ENCODE peak calls at places on chromosomes 13 and 19, in eight cellular contexts. One of them, this sample, is unnamed.

GRCh38 chr13:72960541-72960940 is 98.3 kb upstream of the KLF5 start:
- DNase-seq in CD8-positive, alpha-beta memory T cell: no peak
- DNase-seq in stimulated activated CD4-positive, alpha-beta T cell treated with anti-CD3 and anti-CD28 coated beads, Interleukin-12 subunit alpha, Interleukin-12 subunit beta, amount 100 ng/mL, for 24 hours: no peak
- DNase-seq in cardiac muscle cell: no peak
- DNase-seq in kidney epithelial cell: no peak
- DNase-seq in Jurkat, Clone E6-1: no peak
- DNase-seq in brain pericyte: no peak
- DNase-seq in hypothalamus: no peak
- DNase-seq in this sample: no peak

GRCh38 chr19:1049841-1050240 is 9.9 kb downstream of the ABCA7 start:
- DNase-seq in CD8-positive, alpha-beta memory T cell: no peak
- DNase-seq in stimulated activated CD4-positive, alpha-beta T cell treated with anti-CD3 and anti-CD28 coated beads, Interleukin-12 subunit alpha, Interleukin-12 subunit beta, amount 100 ng/mL, for 24 hours: no peak
- DNase-seq in cardiac muscle cell: no peak
- DNase-seq in kidney epithelial cell: no peak
- DNase-seq in Jurkat, Clone E6-1: no peak
- DNase-seq in brain pericyte: no peak
- DNase-seq in hypothalamus: no peak
- DNase-seq in this sample: no peak

GRCh38 chr19:18809149-18809978 is 18.3 kb upstream of the COMP start:
- DNase-seq in CD8-positive, alpha-beta memory T cell: no peak
- DNase-seq in stimulated activated CD4-positive, alpha-beta T cell treated with anti-CD3 and anti-CD28 coated beads, Interleukin-12 subunit alpha, Interleukin-12 subunit beta, amount 100 ng/mL, for 24 hours: no peak
- DNase-seq in cardiac muscle cell: no peak
- DNase-seq in kidney epithelial cell: no peak
- DNase-seq in Jurkat, Clone E6-1: no peak
- DNase-seq in brain pericyte: no peak
- DNase-seq in hypothalamus: peak
- DNase-seq in this sample: peak

GRCh38 chr19:28468701-28469459 is 744.1 kb downstream of the UQCRFS1 start:
- DNase-seq in CD8-positive, alpha-beta memory T cell: peak
- DNase-seq in stimulated activated CD4-positive, alpha-beta T cell treated with anti-CD3 and anti-CD28 coated beads, Interleukin-12 subunit alpha, Interleukin-12 subunit beta, amount 100 ng/mL, for 24 hours: no peak
- DNase-seq in cardiac muscle cell: no peak
- DNase-seq in kidney epithelial cell: peak
- DNase-seq in Jurkat, Clone E6-1: peak
- DNase-seq in brain pericyte: no peak
- DNase-seq in hypothalamus: no peak
- DNase-seq in this sample: no peak

GRCh38 chr19:3748965-3749364 is 12.5 kb downstream of the APBA3 start:
- DNase-seq in CD8-positive, alpha-beta memory T cell: no peak
- DNase-seq in stimulated activated CD4-positive, alpha-beta T cell treated with anti-CD3 and anti-CD28 coated beads, Interleukin-12 subunit alpha, Interleukin-12 subunit beta, amount 100 ng/mL, for 24 hours: no peak
- DNase-seq in cardiac muscle cell: no peak
- DNase-seq in kidney epithelial cell: no peak
- DNase-seq in Jurkat, Clone E6-1: no peak
- DNase-seq in brain pericyte: no peak
- DNase-seq in hypothalamus: no peak
- DNase-seq in this sample: no peak

GRCh38 chr19:31177230-31177629 is 172.0 kb downstream of the TSHZ3 start:
- DNase-seq in CD8-positive, alpha-beta memory T cell: no peak
- DNase-seq in stimulated activated CD4-positive, alpha-beta T cell treated with anti-CD3 and anti-CD28 coated beads, Interleukin-12 subunit alpha, Interleukin-12 subunit beta, amount 100 ng/mL, for 24 hours: no peak
- DNase-seq in cardiac muscle cell: no peak
- DNase-seq in kidney epithelial cell: no peak
- DNase-seq in Jurkat, Clone E6-1: no peak
- DNase-seq in brain pericyte: no peak
- DNase-seq in hypothalamus: no peak
- DNase-seq in this sample: no peak

GRCh38 chr19:36771275-36772231 is 1.1 kb downstream of the ZNF850 start:
- DNase-seq in CD8-positive, alpha-beta memory T cell: no peak
- DNase-seq in stimulated activated CD4-positive, alpha-beta T cell treated with anti-CD3 and anti-CD28 coated beads, Interleukin-12 subunit alpha, Interleukin-12 subunit beta, amount 100 ng/mL, for 24 hours: no peak
- DNase-seq in cardiac muscle cell: peak
- DNase-seq in kidney epithelial cell: peak
- DNase-seq in Jurkat, Clone E6-1: no peak
- DNase-seq in brain pericyte: peak
- DNase-seq in hypothalamus: peak
- DNase-seq in this sample: peak

GRCh38 chr13:26378116-26378515 is 124.2 kb downstream of the CDK8 start:
- DNase-seq in CD8-positive, alpha-beta memory T cell: no peak
- DNase-seq in stimulated activated CD4-positive, alpha-beta T cell treated with anti-CD3 and anti-CD28 coated beads, Interleukin-12 subunit alpha, Interleukin-12 subunit beta, amount 100 ng/mL, for 24 hours: no peak
- DNase-seq in cardiac muscle cell: no peak
- DNase-seq in kidney epithelial cell: no peak
- DNase-seq in Jurkat, Clone E6-1: no peak
- DNase-seq in brain pericyte: no peak
- DNase-seq in hypothalamus: no peak
- DNase-seq in this sample: no peak

GRCh38 chr19:58252102-58252685 is 23.5 kb downstream of the ZNF544 start:
- DNase-seq in CD8-positive, alpha-beta memory T cell: no peak
- DNase-seq in stimulated activated CD4-positive, alpha-beta T cell treated with anti-CD3 and anti-CD28 coated beads, Interleukin-12 subunit alpha, Interleukin-12 subunit beta, amount 100 ng/mL, for 24 hours: no peak
- DNase-seq in cardiac muscle cell: no peak
- DNase-seq in kidney epithelial cell: no peak
- DNase-seq in Jurkat, Clone E6-1: peak
- DNase-seq in brain pericyte: no peak
- DNase-seq in hypothalamus: no peak
- DNase-seq in this sample: no peak

GRCh38 chr13:110387451-110388140 is 80.5 kb downstream of the COL4A2 start:
- DNase-seq in CD8-positive, alpha-beta memory T cell: no peak
- DNase-seq in stimulated activated CD4-positive, alpha-beta T cell treated with anti-CD3 and anti-CD28 coated beads, Interleukin-12 subunit alpha, Interleukin-12 subunit beta, amount 100 ng/mL, for 24 hours: no peak
- DNase-seq in cardiac muscle cell: no peak
- DNase-seq in kidney epithelial cell: no peak
- DNase-seq in Jurkat, Clone E6-1: no peak
- DNase-seq in brain pericyte: no peak
- DNase-seq in hypothalamus: no peak
- DNase-seq in this sample: no peak

GRCh38 chr19:38059897-38060296 is 152.9 kb downstream of the SIPA1L3 start:
- DNase-seq in CD8-positive, alpha-beta memory T cell: no peak
- DNase-seq in stimulated activated CD4-positive, alpha-beta T cell treated with anti-CD3 and anti-CD28 coated beads, Interleukin-12 subunit alpha, Interleukin-12 subunit beta, amount 100 ng/mL, for 24 hours: no peak
- DNase-seq in cardiac muscle cell: no peak
- DNase-seq in kidney epithelial cell: no peak
- DNase-seq in Jurkat, Clone E6-1: peak
- DNase-seq in brain pericyte: no peak
- DNase-seq in hypothalamus: no peak
- DNase-seq in this sample: no peak

GRCh38 chr13:32796754-32797153 is 210.5 kb downstream of the PDS5B start:
- DNase-seq in CD8-positive, alpha-beta memory T cell: no peak
- DNase-seq in stimulated activated CD4-positive, alpha-beta T cell treated with anti-CD3 and anti-CD28 coated beads, Interleukin-12 subunit alpha, Interleukin-12 subunit beta, amount 100 ng/mL, for 24 hours: no peak
- DNase-seq in cardiac muscle cell: no peak
- DNase-seq in kidney epithelial cell: no peak
- DNase-seq in Jurkat, Clone E6-1: no peak
- DNase-seq in brain pericyte: no peak
- DNase-seq in hypothalamus: no peak
- DNase-seq in this sample: no peak

GRCh38 chr13:43805071-43805468 is 18.3 kb upstream of the ENOX1 start:
- DNase-seq in CD8-positive, alpha-beta memory T cell: no peak
- DNase-seq in stimulated activated CD4-positive, alpha-beta T cell treated with anti-CD3 and anti-CD28 coated beads, Interleukin-12 subunit alpha, Interleukin-12 subunit beta, amount 100 ng/mL, for 24 hours: no peak
- DNase-seq in cardiac muscle cell: no peak
- DNase-seq in kidney epithelial cell: peak
- DNase-seq in Jurkat, Clone E6-1: no peak
- DNase-seq in brain pericyte: peak
- DNase-seq in hypothalamus: peak
- DNase-seq in this sample: peak

GRCh38 chr13:31846984-31847752 is 107.8 kb downstream of the RXFP2 start:
- DNase-seq in CD8-positive, alpha-beta memory T cell: peak
- DNase-seq in stimulated activated CD4-positive, alpha-beta T cell treated with anti-CD3 and anti-CD28 coated beads, Interleukin-12 subunit alpha, Interleukin-12 subunit beta, amount 100 ng/mL, for 24 hours: no peak
- DNase-seq in cardiac muscle cell: no peak
- DNase-seq in kidney epithelial cell: no peak
- DNase-seq in Jurkat, Clone E6-1: no peak
- DNase-seq in brain pericyte: no peak
- DNase-seq in hypothalamus: peak
- DNase-seq in this sample: no peak

GRCh38 chr19:38893341-38893771 is 6.1 kb downstream of the SIRT2 start:
- DNase-seq in CD8-positive, alpha-beta memory T cell: no peak
- DNase-seq in stimulated activated CD4-positive, alpha-beta T cell treated with anti-CD3 and anti-CD28 coated beads, Interleukin-12 subunit alpha, Interleukin-12 subunit beta, amount 100 ng/mL, for 24 hours: no peak
- DNase-seq in cardiac muscle cell: no peak
- DNase-seq in kidney epithelial cell: no peak
- DNase-seq in Jurkat, Clone E6-1: no peak
- DNase-seq in brain pericyte: no peak
- DNase-seq in hypothalamus: no peak
- DNase-seq in this sample: no peak

GRCh38 chr13:105139380-105140285 is 1395.8 kb downstream of the EFNB2 start:
- DNase-seq in CD8-positive, alpha-beta memory T cell: peak
- DNase-seq in stimulated activated CD4-positive, alpha-beta T cell treated with anti-CD3 and anti-CD28 coated beads, Interleukin-12 subunit alpha, Interleukin-12 subunit beta, amount 100 ng/mL, for 24 hours: peak
- DNase-seq in cardiac muscle cell: peak
- DNase-seq in kidney epithelial cell: no peak
- DNase-seq in Jurkat, Clone E6-1: peak
- DNase-seq in brain pericyte: peak
- DNase-seq in hypothalamus: peak
- DNase-seq in this sample: no peak

GRCh38 chr13:66410314-66410713 is 819.8 kb downstream of the PCDH9 start:
- DNase-seq in CD8-positive, alpha-beta memory T cell: no peak
- DNase-seq in stimulated activated CD4-positive, alpha-beta T cell treated with anti-CD3 and anti-CD28 coated beads, Interleukin-12 subunit alpha, Interleukin-12 subunit beta, amount 100 ng/mL, for 24 hours: no peak
- DNase-seq in cardiac muscle cell: no peak
- DNase-seq in kidney epithelial cell: no peak
- DNase-seq in Jurkat, Clone E6-1: no peak
- DNase-seq in brain pericyte: no peak
- DNase-seq in hypothalamus: no peak
- DNase-seq in this sample: no peak

GRCh38 chr13:113371061-113371460 is 7.1 kb upstream of the GRTP1 start:
- DNase-seq in CD8-positive, alpha-beta memory T cell: no peak
- DNase-seq in stimulated activated CD4-positive, alpha-beta T cell treated with anti-CD3 and anti-CD28 coated beads, Interleukin-12 subunit alpha, Interleukin-12 subunit beta, amount 100 ng/mL, for 24 hours: no peak
- DNase-seq in cardiac muscle cell: no peak
- DNase-seq in kidney epithelial cell: no peak
- DNase-seq in Jurkat, Clone E6-1: no peak
- DNase-seq in brain pericyte: no peak
- DNase-seq in hypothalamus: no peak
- DNase-seq in this sample: no peak

GRCh38 chr13:33353210-33353609 is 67.7 kb upstream of the STARD13 start:
- DNase-seq in CD8-positive, alpha-beta memory T cell: no peak
- DNase-seq in stimulated activated CD4-positive, alpha-beta T cell treated with anti-CD3 and anti-CD28 coated beads, Interleukin-12 subunit alpha, Interleukin-12 subunit beta, amount 100 ng/mL, for 24 hours: no peak
- DNase-seq in cardiac muscle cell: no peak
- DNase-seq in kidney epithelial cell: no peak
- DNase-seq in Jurkat, Clone E6-1: no peak
- DNase-seq in brain pericyte: no peak
- DNase-seq in hypothalamus: no peak
- DNase-seq in this sample: no peak

GRCh38 chr19:35644206-35644986 is 2.9 kb downstream of the ETV2 start:
- DNase-seq in CD8-positive, alpha-beta memory T cell: peak
- DNase-seq in stimulated activated CD4-positive, alpha-beta T cell treated with anti-CD3 and anti-CD28 coated beads, Interleukin-12 subunit alpha, Interleukin-12 subunit beta, amount 100 ng/mL, for 24 hours: peak
- DNase-seq in cardiac muscle cell: peak
- DNase-seq in kidney epithelial cell: peak
- DNase-seq in Jurkat, Clone E6-1: peak
- DNase-seq in brain pericyte: peak
- DNase-seq in hypothalamus: peak
- DNase-seq in this sample: peak

GRCh38 chr13:49112782-49113525 is 107.2 kb upstream of the MLNR start:
- DNase-seq in CD8-positive, alpha-beta memory T cell: no peak
- DNase-seq in stimulated activated CD4-positive, alpha-beta T cell treated with anti-CD3 and anti-CD28 coated beads, Interleukin-12 subunit alpha, Interleukin-12 subunit beta, amount 100 ng/mL, for 24 hours: no peak
- DNase-seq in cardiac muscle cell: no peak
- DNase-seq in kidney epithelial cell: no peak
- DNase-seq in Jurkat, Clone E6-1: no peak
- DNase-seq in brain pericyte: no peak
- DNase-seq in hypothalamus: no peak
- DNase-seq in this sample: no peak

GRCh38 chr13:99067160-99067985 is 89.5 kb upstream of the DOCK9 start:
- DNase-seq in CD8-positive, alpha-beta memory T cell: no peak
- DNase-seq in stimulated activated CD4-positive, alpha-beta T cell treated with anti-CD3 and anti-CD28 coated beads, Interleukin-12 subunit alpha, Interleukin-12 subunit beta, amount 100 ng/mL, for 24 hours: no peak
- DNase-seq in cardiac muscle cell: no peak
- DNase-seq in kidney epithelial cell: peak
- DNase-seq in Jurkat, Clone E6-1: no peak
- DNase-seq in brain pericyte: no peak
- DNase-seq in hypothalamus: no peak
- DNase-seq in this sample: no peak

GRCh38 chr13:33742321-33742720 is 75.6 kb upstream of the RFC3 start:
- DNase-seq in CD8-positive, alpha-beta memory T cell: no peak
- DNase-seq in stimulated activated CD4-positive, alpha-beta T cell treated with anti-CD3 and anti-CD28 coated beads, Interleukin-12 subunit alpha, Interleukin-12 subunit beta, amount 100 ng/mL, for 24 hours: no peak
- DNase-seq in cardiac muscle cell: no peak
- DNase-seq in kidney epithelial cell: no peak
- DNase-seq in Jurkat, Clone E6-1: no peak
- DNase-seq in brain pericyte: no peak
- DNase-seq in hypothalamus: no peak
- DNase-seq in this sample: no peak

GRCh38 chr19:7326105-7326877 is 22.4 kb upstream of the ARHGEF18 start:
- DNase-seq in CD8-positive, alpha-beta memory T cell: peak
- DNase-seq in stimulated activated CD4-positive, alpha-beta T cell treated with anti-CD3 and anti-CD28 coated beads, Interleukin-12 subunit alpha, Interleukin-12 subunit beta, amount 100 ng/mL, for 24 hours: no peak
- DNase-seq in cardiac muscle cell: no peak
- DNase-seq in kidney epithelial cell: no peak
- DNase-seq in Jurkat, Clone E6-1: no peak
- DNase-seq in brain pericyte: no peak
- DNase-seq in hypothalamus: no peak
- DNase-seq in this sample: no peak

GRCh38 chr13:39881887-39882286 is 226.4 kb downstream of the COG6 start:
- DNase-seq in CD8-positive, alpha-beta memory T cell: no peak
- DNase-seq in stimulated activated CD4-positive, alpha-beta T cell treated with anti-CD3 and anti-CD28 coated beads, Interleukin-12 subunit alpha, Interleukin-12 subunit beta, amount 100 ng/mL, for 24 hours: no peak
- DNase-seq in cardiac muscle cell: no peak
- DNase-seq in kidney epithelial cell: no peak
- DNase-seq in Jurkat, Clone E6-1: no peak
- DNase-seq in brain pericyte: no peak
- DNase-seq in hypothalamus: no peak
- DNase-seq in this sample: no peak

GRCh38 chr19:5287066-5287465 is 53.5 kb downstream of the PTPRS start:
- DNase-seq in CD8-positive, alpha-beta memory T cell: no peak
- DNase-seq in stimulated activated CD4-positive, alpha-beta T cell treated with anti-CD3 and anti-CD28 coated beads, Interleukin-12 subunit alpha, Interleukin-12 subunit beta, amount 100 ng/mL, for 24 hours: no peak
- DNase-seq in cardiac muscle cell: no peak
- DNase-seq in kidney epithelial cell: no peak
- DNase-seq in Jurkat, Clone E6-1: no peak
- DNase-seq in brain pericyte: no peak
- DNase-seq in hypothalamus: no peak
- DNase-seq in this sample: no peak

GRCh38 chr19:18501832-18502231 is 20.0 kb downstream of the ELL start:
- DNase-seq in CD8-positive, alpha-beta memory T cell: no peak
- DNase-seq in stimulated activated CD4-positive, alpha-beta T cell treated with anti-CD3 and anti-CD28 coated beads, Interleukin-12 subunit alpha, Interleukin-12 subunit beta, amount 100 ng/mL, for 24 hours: no peak
- DNase-seq in cardiac muscle cell: no peak
- DNase-seq in kidney epithelial cell: no peak
- DNase-seq in Jurkat, Clone E6-1: no peak
- DNase-seq in brain pericyte: no peak
- DNase-seq in hypothalamus: peak
- DNase-seq in this sample: no peak